ENCODE peak calls at places on chromosomes 2 and 18, in seven cellular contexts. S, R, T, U, O, B and D are unnamed samples.

GRCh38 chr18:3455938-3456685 is 6.1 kb downstream of the TGIF1 start:
- DNase-seq in S (peak), R (no peak), T (peak), U (no peak), O (no peak), B (no peak), D (no peak)

GRCh38 chr2:118089015-118089800 is 937 bp downstream of the INSIG2 start:
- DNase-seq in S (peak), R (no peak), T (peak), U (peak), O (no peak), B (no peak), D (no peak)

GRCh38 chr2:46329803-46330775 is 32.9 kb downstream of the EPAS1 start:
- DNase-seq in S (peak), R (no peak), T (peak), U (no peak), O (no peak), B (no peak), D (no peak)

GRCh38 chr18:3906072-3906471 is 456.1 kb downstream of the TGIF1 start:
- DNase-seq in S (no peak), R (no peak), T (no peak), U (no peak), O (no peak), B (no peak), D (no peak)

GRCh38 chr2:165587335-165587938 is 117.9 kb downstream of the CSRNP3 start:
- DNase-seq in S (no peak), R (no peak), T (no peak), U (no peak), O (no peak), B (no peak), D (no peak)

GRCh38 chr2:126378176-126378575 is 277.8 kb upstream of the GYPC start:
- DNase-seq in S (no peak), R (no peak), T (no peak), U (no peak), O (no peak), B (no peak), D (no peak)

GRCh38 chr2:239751719-239752355 is 273.3 kb downstream of the NDUFA10 start:
- DNase-seq in S (no peak), R (no peak), T (no peak), U (no peak), O (no peak), B (no peak), D (no peak)

GRCh38 chr2:54704688-54705605 is 18.5 kb upstream of the EML6 start:
- DNase-seq in S (peak), R (no peak), T (peak), U (peak), O (no peak), B (no peak), D (no peak)

GRCh38 chr2:173511357-173511756 is 156.7 kb downstream of the CDCA7 start:
- DNase-seq in S (no peak), R (no peak), T (no peak), U (no peak), O (no peak), B (no peak), D (no peak)

GRCh38 chr2:61789807-61790602 is 63.9 kb downstream of the FAM161A start:
- DNase-seq in S (peak), R (no peak), T (no peak), U (no peak), O (no peak), B (no peak), D (no peak)

GRCh38 chr18:59994357-59994756 is 94.6 kb downstream of the PMAIP1 start:
- DNase-seq in S (peak), R (no peak), T (no peak), U (peak), O (no peak), B (no peak), D (no peak)

GRCh38 chr18:39485696-39486095 is 1920.1 kb upstream of the CELF4 start:
- DNase-seq in S (peak), R (no peak), T (peak), U (no peak), O (no peak), B (no peak), D (no peak)

GRCh38 chr2:170235860-170236638 is 58.1 kb downstream of the MYO3B start:
- DNase-seq in S (peak), R (no peak), T (peak), U (peak), O (peak), B (no peak), D (no peak)

GRCh38 chr18:61876899-61877298 is 15.9 kb downstream of the RNF152 start:
- DNase-seq in S (no peak), R (no peak), T (no peak), U (peak), O (no peak), B (no peak), D (no peak)

GRCh38 chr18:58268849-58269248 is 224.8 kb downstream of the NEDD4L start:
- DNase-seq in S (peak), R (no peak), T (peak), U (no peak), O (no peak), B (no peak), D (no peak)

GRCh38 chr2:240993446-240994160 is 4.8 kb upstream of the SNED1 start:
- DNase-seq in S (no peak), R (no peak), T (no peak), U (no peak), O (peak), B (no peak), D (no peak)

GRCh38 chr18:11259421-11259820 is 110.1 kb upstream of the PIEZO2 start:
- DNase-seq in S (no peak), R (no peak), T (no peak), U (peak), O (no peak), B (peak), D (no peak)

GRCh38 chr2:85444629-85445028 is 26.1 kb downstream of the SH2D6 start:
- DNase-seq in S (peak), R (no peak), T (no peak), U (no peak), O (no peak), B (no peak), D (no peak)

GRCh38 chr2:65413610-65414009 is 18.8 kb downstream of the SPRED2 start:
- DNase-seq in S (no peak), R (no peak), T (no peak), U (no peak), O (no peak), B (no peak), D (no peak)

GRCh38 chr2:9473308-9473984 is 905 bp upstream of the IAH1 start:
- DNase-seq in S (no peak), R (no peak), T (no peak), U (peak), O (peak), B (no peak), D (no peak)
- TF ChIP-seq CTCF in S (peak), R (no peak), T (peak), U (no peak), O (peak), B (no peak), D (peak)

DNA sequence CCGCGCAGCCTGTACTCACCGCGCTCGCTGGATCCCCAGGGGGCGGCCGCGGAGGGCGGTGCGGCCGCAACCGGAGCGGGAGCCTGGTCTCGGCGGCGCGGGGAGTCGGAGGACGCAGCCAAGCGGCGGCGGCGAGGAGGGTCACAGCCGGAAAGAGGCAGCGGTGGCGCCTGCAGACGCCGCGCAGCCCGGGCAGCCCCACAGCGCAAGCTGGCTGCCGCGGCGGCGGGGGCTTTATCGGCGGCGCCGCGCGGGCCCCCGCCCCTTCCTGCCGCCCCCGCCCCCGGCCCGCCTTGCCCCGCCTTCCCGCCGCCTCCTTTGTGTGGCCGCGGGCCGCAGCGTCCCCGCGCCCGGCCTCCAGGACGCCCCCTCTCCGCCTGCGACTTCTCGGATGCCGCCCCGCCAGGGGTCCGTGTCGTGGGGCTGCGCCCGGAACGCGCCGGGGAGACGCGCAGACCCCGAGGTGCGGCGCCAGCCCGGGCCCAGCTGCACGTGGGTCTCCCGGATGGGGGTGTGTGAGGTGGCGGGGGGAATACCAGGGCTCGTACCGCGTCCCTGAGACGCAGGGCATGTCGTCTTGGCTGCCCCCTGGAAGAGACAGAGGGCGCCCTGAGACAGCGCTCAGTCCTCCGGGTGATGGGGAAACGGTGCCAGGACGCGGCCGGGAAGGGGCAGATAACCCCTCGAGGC is at the start of gene SERPINE2:
- DNase-seq in S (peak), R (peak), T (peak), U (peak), O (peak), B (no peak), D (peak)
- TF ChIP-seq CTCF in S (peak), R (peak), T (peak), U (peak), O (peak), B (peak), D (peak)

GRCh38 chr2:69010437-69011194 is 2.4 kb upstream of the ANTXR1 start:
- DNase-seq in S (no peak), R (no peak), T (peak), U (no peak), O (no peak), B (no peak), D (no peak)

GRCh38 chr2:69011611-69012157 is 1.3 kb upstream of the ANTXR1 start:
- DNase-seq in S (no peak), R (no peak), T (no peak), U (peak), O (no peak), B (no peak), D (no peak)

GRCh38 chr2:69013123-69013836 is at the start of gene ANTXR1:
- DNase-seq in S (peak), R (no peak), T (peak), U (peak), O (peak), B (no peak), D (no peak)

GRCh38 chr2:69013837-69014796 is 1.1 kb downstream of the ANTXR1 start:
- DNase-seq in S (peak), R (no peak), T (peak), U (peak), O (no peak), B (no peak), D (no peak)

DNA sequence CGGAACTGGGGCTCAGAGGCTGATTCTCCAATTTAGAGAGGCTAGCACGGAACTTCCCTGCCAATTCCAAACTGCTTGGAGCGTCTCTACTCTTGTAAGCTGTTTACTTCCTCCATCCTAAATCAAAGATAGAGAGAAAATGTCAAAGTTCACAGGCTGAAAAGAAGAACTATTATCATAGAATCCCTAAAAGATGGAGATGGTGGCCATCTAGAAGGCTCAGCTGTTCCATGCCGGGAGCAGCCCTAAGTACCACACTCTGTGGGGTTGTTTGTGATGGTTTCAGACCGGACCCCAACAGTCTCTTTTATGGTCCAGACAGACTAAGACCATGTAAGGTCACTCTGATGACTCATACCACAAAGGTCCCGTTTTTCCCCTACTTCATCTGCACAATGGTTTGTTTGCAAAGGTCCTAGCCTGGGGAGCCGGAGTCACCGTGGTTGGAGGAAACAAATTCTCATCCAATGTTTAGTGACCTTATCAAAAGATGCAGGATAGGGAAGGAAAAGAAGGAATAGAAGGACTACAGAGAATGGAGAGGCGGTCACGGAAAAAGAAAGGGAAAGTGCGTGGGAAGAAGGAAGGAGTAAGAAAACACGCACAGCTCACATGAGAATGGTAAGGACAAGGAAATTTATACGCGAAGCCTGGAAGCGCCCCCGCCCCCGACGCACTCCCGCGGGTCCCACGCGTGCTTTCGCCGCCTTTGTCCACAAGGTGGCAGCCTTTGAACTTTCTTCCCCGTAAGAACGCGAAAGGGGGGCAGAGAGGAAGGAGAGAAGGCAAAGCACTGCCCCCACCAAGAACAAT is 463 bp upstream of the ANTXR1 start:
- DNase-seq in S (peak), R (peak), T (no peak), U (peak), O (peak), B (no peak), D (peak)
- TF ChIP-seq CTCF in S (peak), R (peak), T (peak), U (peak), O (peak), B (peak), D (peak)

DNA sequence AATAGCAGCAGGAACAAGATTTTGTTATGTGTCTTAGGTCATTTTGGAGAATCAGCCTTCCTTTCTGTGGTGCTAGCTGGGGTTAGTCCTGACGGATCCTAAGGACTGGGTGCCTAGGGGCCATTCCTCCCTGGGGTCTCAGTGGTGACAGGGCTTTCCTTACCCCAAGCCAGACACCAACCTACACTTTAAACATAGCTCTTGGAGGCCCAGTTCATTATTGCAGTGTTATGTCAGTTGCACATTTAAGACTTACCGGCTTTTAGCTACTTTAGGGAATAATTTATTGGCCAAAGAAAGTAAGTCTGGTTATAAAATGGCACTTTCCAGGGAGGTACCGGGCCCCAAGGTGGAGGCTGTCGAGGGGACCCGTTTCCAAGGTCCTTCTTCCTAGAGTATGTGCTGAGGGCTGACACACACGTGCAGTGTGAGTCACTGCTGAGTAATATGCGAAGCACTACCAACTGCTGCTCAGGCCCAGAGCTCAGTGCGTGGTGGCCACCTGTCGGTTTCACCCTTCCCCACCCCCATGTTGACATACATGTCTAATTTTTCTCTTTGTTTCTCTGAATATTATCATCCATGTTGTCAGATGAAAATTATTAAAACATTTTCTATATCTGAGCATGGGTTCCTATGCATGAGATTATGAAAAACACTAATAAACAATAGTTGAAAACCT is 37.0 kb upstream of the GRHL1 start:
- DNase-seq in S (peak), R (no peak), T (peak), U (no peak), O (no peak), B (no peak), D (no peak)
- TF ChIP-seq CTCF in S (peak), R (no peak), T (peak), U (no peak), O (no peak), B (peak), D (no peak)

DNA sequence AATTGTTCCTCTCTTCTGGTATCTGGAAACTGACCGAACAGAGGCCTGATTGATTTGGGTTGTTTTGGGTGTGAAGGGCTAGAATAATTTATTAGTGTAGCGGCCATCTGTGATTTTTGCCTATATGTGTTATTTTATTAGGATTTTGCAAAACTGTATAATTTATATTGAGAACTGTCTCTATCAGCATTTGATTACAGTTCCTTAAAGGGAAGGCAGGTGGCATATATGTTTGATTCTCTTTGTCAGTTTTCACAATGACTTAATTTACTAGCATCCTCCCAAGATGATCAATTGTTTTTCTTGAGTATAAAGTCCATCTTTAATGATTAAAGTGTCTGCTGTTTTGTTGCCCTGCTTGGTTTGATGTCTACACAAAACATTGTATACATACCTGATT is 4.5 kb downstream of the NBEAL1 start:
- DNase-seq in S (no peak), R (no peak), T (no peak), U (no peak), O (no peak), B (no peak), D (no peak)
- TF ChIP-seq CTCF in S (no peak), R (no peak), T (peak), U (no peak), O (no peak), B (no peak), D (no peak)